ENCODE peak calls at places on chromosomes 12 and 14, in nine cellular contexts. L is left lung, K is uterus, U is Caco-2, C is transverse colon, M is tibial artery, A is body of pancreas, P is prostate gland, Q is fibroblast of lung. V is an unnamed sample. For H3K4me1, the result is how much of the 10 kb centered on the place peaks cover.

GRCh38 chr12:3252416-3252815 is 175.2 kb downstream of the TSPAN9 start:
- DNase-seq in L (peak), K (peak), U (no peak), C (peak), M (peak), A (peak), P (peak), Q (peak), V (peak)

GRCh38 chr12:105357162-105357691 is 26.7 kb downstream of the C12orf75 start:
- DNase-seq in L (no peak), K (no peak), U (no peak), C (no peak), M (no peak), A (no peak), P (no peak), Q (peak), V (no peak)

GRCh38 chr12:91722072-91722471 is 423.6 kb downstream of the BTG1 start:
- DNase-seq in L (no peak), K (no peak), U (no peak), C (no peak), M (no peak), A (no peak), P (no peak), Q (peak), V (no peak)

GRCh38 chr12:22169281-22169824 is 123.3 kb downstream of the CMAS start:
- DNase-seq in L (no peak), K (no peak), U (no peak), C (no peak), M (no peak), A (no peak), P (peak), Q (no peak), V (no peak)

GRCh38 chr14:104080557-104081492 is 4.7 kb upstream of the ASPG start:
- DNase-seq in L (no peak), K (no peak), U (no peak), C (peak), M (no peak), A (peak), P (no peak), Q (no peak), V (no peak)

GRCh38 chr12:13093191-13093849 is 10.1 kb downstream of the GSG1 start:
- DNase-seq in L (no peak), K (no peak), U (no peak), C (no peak), M (no peak), A (no peak), P (no peak), Q (peak), V (no peak)

GRCh38 chr12:59626382-59626781 is 30.6 kb downstream of the SLC16A7 start:
- DNase-seq in L (no peak), K (no peak), U (no peak), C (no peak), M (no peak), A (no peak), P (no peak), Q (peak), V (no peak)

GRCh38 chr12:41293011-41293410 is 104.9 kb downstream of the PDZRN4 start:
- DNase-seq in L (no peak), K (no peak), U (no peak), C (no peak), M (no peak), A (no peak), P (no peak), Q (no peak), V (no peak)

GRCh38 chr12:118102070-118102469 is 1.7 kb downstream of the VSIG10 start:
- DNase-seq in L (no peak), K (no peak), U (no peak), C (peak), M (no peak), A (peak), P (no peak), Q (peak), V (no peak)

GRCh38 chr14:49950275-49951250 is 57.7 kb downstream of the ARF6 start:
- DNase-seq in L (peak), K (no peak), U (no peak), C (peak), M (no peak), A (peak), P (peak), Q (no peak), V (no peak)

GRCh38 chr12:100450726-100451125 is 22.9 kb upstream of the NR1H4 start:
- DNase-seq in L (no peak), K (no peak), U (no peak), C (no peak), M (no peak), A (no peak), P (no peak), Q (peak), V (no peak)

GRCh38 chr12:124408822-124409517 is 114.1 kb downstream of the RFLNA start:
- DNase-seq in L (no peak), K (no peak), U (no peak), C (peak), M (no peak), A (peak), P (no peak), Q (no peak), V (no peak)

GRCh38 chr12:131799828-131800593 is 28.2 kb upstream of the MMP17 start:
- DNase-seq in L (no peak), K (no peak), U (no peak), C (no peak), M (no peak), A (no peak), P (no peak), Q (no peak), V (no peak)

GRCh38 chr14:71415404-71415690 is 508.1 kb downstream of the PCNX1 start:
- DNase-seq in L (no peak), K (no peak), U (no peak), C (no peak), M (no peak), A (no peak), P (no peak), Q (peak), V (no peak)

GRCh38 chr14:71414631-71415403 is 507.6 kb downstream of the PCNX1 start:
- DNase-seq in L (no peak), K (no peak), U (no peak), C (no peak), M (no peak), A (no peak), P (no peak), Q (peak), V (no peak)

GRCh38 chr14:71423481-71423880 is 508.7 kb upstream of the RGS6 start:
- DNase-seq in L (no peak), K (no peak), U (no peak), C (no peak), M (no peak), A (no peak), P (no peak), Q (no peak), V (no peak)

GRCh38 chr14:71416392-71416791 is 509.1 kb downstream of the PCNX1 start:
- DNase-seq in L (no peak), K (no peak), U (no peak), C (no peak), M (no peak), A (no peak), P (no peak), Q (peak), V (no peak)

DNA sequence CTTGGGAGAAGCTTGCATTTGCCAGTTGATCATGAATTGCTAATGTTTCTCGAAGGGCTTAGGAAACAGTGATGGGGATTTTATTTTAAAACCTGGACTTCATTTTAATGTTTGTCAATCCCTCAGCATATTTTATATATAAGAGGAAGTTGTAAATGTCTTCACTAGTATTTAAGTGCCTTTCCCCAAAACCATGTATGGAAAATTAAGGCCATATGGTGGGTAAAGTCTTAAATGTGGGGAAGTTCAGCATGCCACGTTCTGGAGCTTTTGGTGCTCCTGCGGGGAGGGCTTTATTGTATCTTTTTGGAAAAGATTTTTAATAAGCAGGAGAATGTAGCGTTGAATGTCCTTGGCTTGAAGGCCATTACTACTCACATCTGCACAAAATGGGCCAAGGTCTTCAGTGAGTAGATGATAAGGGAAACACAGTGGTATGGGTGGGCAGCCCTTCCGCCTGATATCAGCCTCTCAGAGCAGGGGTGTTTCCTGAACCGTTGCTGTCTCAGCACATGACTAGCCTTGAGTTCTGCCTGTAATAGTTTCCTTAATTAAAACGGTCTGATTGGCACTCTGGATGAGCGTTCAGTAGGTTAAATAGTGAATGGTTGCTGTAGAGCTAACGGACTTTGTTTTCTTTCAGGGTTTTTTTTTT is 511.5 kb downstream of the PCNX1 start:
- DNase-seq in L (no peak), K (no peak), U (no peak), C (no peak), M (no peak), A (no peak), P (no peak), Q (no peak), V (no peak)
- H3K4me3 ChIP-seq in L (no peak), K (no peak), U (no peak), C (no peak), M (no peak), A (no peak), P (no peak), Q (no peak), V (no peak)

GRCh38 chr12:52185400-52185967 is 6.3 kb downstream of the KRT80 start:
- DNase-seq in L (no peak), K (no peak), U (no peak), C (no peak), M (no peak), A (no peak), P (no peak), Q (no peak), V (no peak)

GRCh38 chr12:52184813-52185212 is 7.0 kb downstream of the KRT80 start:
- DNase-seq in L (no peak), K (no peak), U (no peak), C (no peak), M (no peak), A (no peak), P (no peak), Q (no peak), V (no peak)

GRCh38 chr12:52183544-52183910 is 8.3 kb downstream of the KRT80 start:
- DNase-seq in L (no peak), K (no peak), U (no peak), C (no peak), M (no peak), A (no peak), P (peak), Q (peak), V (no peak)

GRCh38 chr12:52182898-52183543 is 8.8 kb downstream of the KRT80 start:
- DNase-seq in L (no peak), K (no peak), U (no peak), C (no peak), M (no peak), A (no peak), P (no peak), Q (peak), V (no peak)

GRCh38 chr12:52183971-52184370 is 7.8 kb downstream of the KRT80 start:
- DNase-seq in L (no peak), K (no peak), U (no peak), C (no peak), M (no peak), A (no peak), P (no peak), Q (no peak), V (no peak)
- H3K4me1 ChIP-seq in L (under half), K (under half), U (under half), C (under half), M (under half), A (under half), P (under half), Q (half or more), V (under half)

GRCh38 chr14:22646570-22647254 is 2.6 kb upstream of the OR6J1 start:
- DNase-seq in L (no peak), K (no peak), U (no peak), C (no peak), M (no peak), A (no peak), P (no peak), Q (peak), V (no peak)

GRCh38 chr14:22641851-22642250 is 2.3 kb downstream of the OR6J1 start:
- DNase-seq in L (no peak), K (no peak), U (no peak), C (peak), M (no peak), A (no peak), P (no peak), Q (no peak), V (no peak)

GRCh38 chr14:22648506-22648905 is 4.4 kb upstream of the OR6J1 start:
- DNase-seq in L (no peak), K (no peak), U (no peak), C (no peak), M (no peak), A (no peak), P (no peak), Q (no peak), V (no peak)

GRCh38 chr14:22640192-22640591 is 4.0 kb downstream of the OR6J1 start:
- DNase-seq in L (no peak), K (no peak), U (no peak), C (no peak), M (no peak), A (no peak), P (no peak), Q (no peak), V (no peak)

GRCh38 chr14:22644305-22644635 is at the start of gene OR6J1:
- DNase-seq in L (no peak), K (no peak), U (no peak), C (no peak), M (no peak), A (no peak), P (no peak), Q (no peak), V (no peak)
- TF ChIP-seq CTCF in L (no peak), K (no peak), U (no peak), C (no peak), M (no peak), A (no peak), P (no peak), Q (no peak), V (no peak)

DNA sequence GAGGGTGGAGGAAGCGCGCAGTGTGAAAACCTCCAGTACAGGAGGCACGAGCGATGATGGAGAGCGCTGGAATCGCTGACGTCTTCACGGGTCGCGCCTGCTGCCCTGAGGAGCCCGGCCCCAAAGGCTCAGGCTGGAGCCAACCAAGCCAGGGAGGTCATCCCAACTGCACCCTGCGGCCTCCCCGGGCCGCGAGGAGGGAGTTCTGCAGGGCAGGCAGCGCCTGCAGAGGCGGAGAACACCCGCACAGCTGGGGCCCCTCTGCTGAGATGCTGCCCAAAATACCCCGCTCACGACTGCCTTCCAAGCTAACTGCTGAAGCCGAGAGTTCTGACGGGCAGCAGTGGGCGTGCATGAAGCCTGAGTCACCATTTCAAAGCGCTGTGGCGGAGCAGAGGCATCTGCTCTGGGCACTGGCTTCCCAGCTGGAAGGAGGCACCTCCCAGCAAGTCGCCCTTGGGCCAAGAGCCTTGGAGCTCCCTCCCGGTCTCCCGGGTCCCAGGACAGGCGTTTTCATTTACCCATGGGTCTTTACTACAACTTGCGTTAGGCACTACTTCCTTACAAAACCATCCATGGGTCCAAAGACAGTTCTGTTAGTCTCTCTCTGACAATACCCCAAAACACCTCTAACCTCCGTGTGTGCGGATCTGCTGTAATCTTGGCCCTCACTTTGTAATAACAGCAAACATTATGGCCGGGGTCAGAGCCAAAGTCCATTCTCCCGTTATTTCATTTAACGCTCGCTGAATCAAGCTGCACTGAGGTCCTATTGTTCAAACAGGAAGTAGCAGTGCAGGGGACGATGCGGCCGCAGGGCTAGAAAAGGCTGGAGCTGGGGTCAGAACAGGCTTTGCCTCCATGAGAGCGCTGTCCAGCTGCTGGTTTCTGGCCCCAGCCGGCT is 60.1 kb upstream of the RIMBP2 start:
- DNase-seq in L (peak), K (no peak), U (peak), C (peak), M (peak), A (peak), P (no peak), Q (peak), V (no peak)
- H3K4me3 ChIP-seq in L (no peak), K (peak), U (peak), C (no peak), M (peak), A (no peak), P (no peak), Q (peak), V (peak)

DNA sequence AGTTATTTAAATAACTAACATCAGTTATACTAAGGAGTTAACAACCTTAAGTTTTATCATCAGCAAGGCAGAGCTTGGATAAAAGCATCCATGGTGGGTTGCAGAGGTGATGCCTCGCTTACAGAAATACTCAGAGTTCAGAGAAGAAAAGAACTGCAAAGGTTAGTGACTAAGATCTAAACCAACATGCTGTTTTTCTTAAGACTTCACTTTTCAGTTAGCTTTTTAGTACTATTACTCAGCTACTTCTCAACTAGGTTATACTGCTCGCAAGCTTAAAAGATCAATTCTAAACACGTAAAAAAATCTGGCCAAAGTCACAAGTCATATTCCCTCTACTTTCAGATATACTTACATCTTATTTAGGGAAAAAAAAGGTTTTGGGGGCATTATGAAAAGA is 2.8 kb downstream of the PPP1CC start:
- DNase-seq in L (no peak), K (no peak), U (no peak), C (no peak), M (no peak), A (no peak), P (no peak), Q (peak), V (no peak)
- H3K4me1 ChIP-seq in L (half or more), K (under half), U (under half), C (under half), M (under half), A (under half), P (under half), Q (under half), V (half or more)

DNA sequence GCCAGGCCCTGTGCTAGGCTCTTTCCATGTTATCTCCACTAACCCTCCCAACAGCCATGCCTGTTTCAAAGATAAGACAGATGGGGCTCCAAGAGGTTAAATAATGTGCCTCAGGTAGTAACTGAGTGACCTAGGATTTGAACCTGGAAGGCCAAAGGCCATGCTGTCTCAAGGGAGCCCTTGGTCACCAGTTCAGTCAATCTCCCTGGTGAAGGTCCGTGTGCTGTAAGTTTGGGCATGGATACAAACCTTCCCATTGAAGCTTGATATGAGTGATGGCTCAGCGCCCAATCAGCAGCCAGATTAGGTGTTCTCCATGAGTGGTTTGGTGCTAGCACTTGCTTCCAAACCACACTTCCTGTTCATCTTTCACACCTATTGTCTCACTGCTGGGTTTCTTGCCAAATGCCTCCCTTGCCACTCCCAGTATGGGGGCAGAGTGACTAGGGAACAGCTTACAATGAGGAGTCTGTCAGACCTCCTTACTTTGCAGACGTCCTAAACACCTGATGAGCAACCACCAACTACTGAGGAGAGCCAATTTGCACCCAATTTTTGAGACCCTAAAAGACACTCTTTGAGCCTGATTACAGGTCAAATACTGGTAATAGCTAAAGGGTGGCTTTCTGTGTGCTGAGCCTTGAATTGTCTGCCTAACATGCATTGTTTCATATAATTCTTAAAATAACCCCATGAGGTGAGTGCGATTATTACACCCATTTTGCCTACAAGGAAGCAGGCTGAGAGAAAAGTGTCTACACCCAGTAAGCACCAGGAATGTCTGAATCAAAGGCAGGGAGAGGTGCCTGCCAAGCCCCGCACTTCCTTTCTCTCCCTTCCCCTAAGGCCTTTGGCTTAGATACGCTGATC is 48.5 kb upstream of the FOS start:
- DNase-seq in L (no peak), K (no peak), U (no peak), C (peak), M (no peak), A (peak), P (no peak), Q (peak), V (no peak)
- TF ChIP-seq CTCF in L (no peak), K (no peak), U (no peak), C (peak), M (no peak), A (peak), P (peak), Q (no peak), V (peak)